ENCODE peak calls at places on chromosomes 13 and 19, in ten cellular contexts. X, N, E, U, R, T, I, J, H and C are unnamed samples.

GRCh38 chr13:110957181-110957884 is 42.5 kb upstream of the ANKRD10 start:
- DNase-seq in X (no peak), N (no peak), E (no peak), U (no peak), R (no peak), T (no peak), I (no peak), J (no peak), H (no peak), C (no peak)

GRCh38 chr19:2077833-2078619 is 18.1 kb downstream of the MOB3A start:
- DNase-seq in X (no peak), N (no peak), E (no peak), U (no peak), R (no peak), T (peak), I (no peak), J (peak), H (no peak), C (no peak)

GRCh38 chr19:51687791-51688664 is 5.1 kb upstream of the SPACA6 start:
- DNase-seq in X (peak), N (peak), E (no peak), U (peak), R (no peak), T (peak), I (peak), J (no peak), H (peak), C (no peak)

GRCh38 chr13:30338952-30339351 is 31.6 kb upstream of the KATNAL1 start:
- DNase-seq in X (no peak), N (no peak), E (no peak), U (no peak), R (no peak), T (no peak), I (no peak), J (no peak), H (no peak), C (no peak)

GRCh38 chr19:43622956-43623355 is 3.5 kb upstream of the ZNF428 start:
- DNase-seq in X (no peak), N (no peak), E (no peak), U (no peak), R (no peak), T (no peak), I (no peak), J (no peak), H (no peak), C (no peak)

GRCh38 chr13:40026174-40026585 is 370.7 kb downstream of the COG6 start:
- DNase-seq in X (no peak), N (no peak), E (no peak), U (no peak), R (no peak), T (no peak), I (no peak), J (peak), H (no peak), C (no peak)

GRCh38 chr19:2048959-2049740 is 1.9 kb downstream of the MKNK2 start:
- DNase-seq in X (no peak), N (peak), E (no peak), U (peak), R (peak), T (peak), I (no peak), J (peak), H (no peak), C (no peak)

GRCh38 chr13:94988654-94989053 is 276.3 kb upstream of the SOX21 start:
- DNase-seq in X (no peak), N (no peak), E (no peak), U (no peak), R (no peak), T (no peak), I (no peak), J (no peak), H (no peak), C (no peak)

GRCh38 chr19:12825259-12826131 is 8.9 kb downstream of the RTBDN start:
- DNase-seq in X (peak), N (no peak), E (no peak), U (no peak), R (no peak), T (no peak), I (no peak), J (no peak), H (no peak), C (no peak)

GRCh38 chr13:31227063-31227462 is 27.3 kb downstream of the B3GLCT start:
- DNase-seq in X (no peak), N (no peak), E (no peak), U (no peak), R (no peak), T (no peak), I (no peak), J (no peak), H (no peak), C (no peak)

GRCh38 chr13:97353927-97354326 is 80.0 kb upstream of the RAP2A start:
- DNase-seq in X (no peak), N (no peak), E (no peak), U (no peak), R (no peak), T (no peak), I (no peak), J (no peak), H (no peak), C (no peak)

GRCh38 chr19:34357431-34357830 is 7.6 kb upstream of the GPI start:
- DNase-seq in X (no peak), N (no peak), E (no peak), U (no peak), R (no peak), T (peak), I (no peak), J (no peak), H (no peak), C (no peak)

GRCh38 chr13:40666058-40666904 is at the start of gene FOXO1:
- DNase-seq in X (peak), N (peak), E (peak), U (peak), R (peak), T (peak), I (peak), J (peak), H (peak), C (peak)

GRCh38 chr13:20815469-20815868 is 41.7 kb upstream of the EEF1AKMT1 start:
- DNase-seq in X (no peak), N (no peak), E (no peak), U (no peak), R (no peak), T (no peak), I (no peak), J (no peak), H (no peak), C (no peak)

GRCh38 chr13:111895896-111896821 is 170.8 kb upstream of the SOX1 start:
- DNase-seq in X (no peak), N (no peak), E (no peak), U (no peak), R (peak), T (no peak), I (no peak), J (no peak), H (no peak), C (no peak)

GRCh38 chr19:28553764-28554163 is 659.2 kb downstream of the UQCRFS1 start:
- DNase-seq in X (no peak), N (no peak), E (no peak), U (no peak), R (no peak), T (no peak), I (no peak), J (no peak), H (no peak), C (no peak)

GRCh38 chr13:89695343-89696257 is 1651.9 kb upstream of the MIR17HG start:
- DNase-seq in X (peak), N (no peak), E (no peak), U (no peak), R (no peak), T (no peak), I (no peak), J (no peak), H (peak), C (peak)

GRCh38 chr13:50016421-50016820 is 1.2 kb downstream of the KCNRG start:
- DNase-seq in X (no peak), N (no peak), E (no peak), U (no peak), R (no peak), T (no peak), I (no peak), J (no peak), H (no peak), C (no peak)

GRCh38 chr13:51739403-51740112 is 64.4 kb downstream of the DHRS12 start:
- DNase-seq in X (no peak), N (peak), E (no peak), U (no peak), R (no peak), T (peak), I (no peak), J (no peak), H (no peak), C (no peak)

GRCh38 chr19:36918090-36918489 is 2.0 kb downstream of the ZNF568 start:
- DNase-seq in X (no peak), N (no peak), E (no peak), U (no peak), R (no peak), T (no peak), I (no peak), J (no peak), H (no peak), C (no peak)

GRCh38 chr13:50071399-50071798 is 56.2 kb downstream of the KCNRG start:
- DNase-seq in X (no peak), N (no peak), E (no peak), U (no peak), R (no peak), T (no peak), I (no peak), J (no peak), H (no peak), C (no peak)

GRCh38 chr13:113853518-113854237 is 10.2 kb downstream of the GAS6 start:
- DNase-seq in X (no peak), N (no peak), E (no peak), U (peak), R (no peak), T (peak), I (peak), J (no peak), H (no peak), C (no peak)
- H3K27ac ChIP-seq in X (no peak), N (no peak), E (no peak), U (peak), R (peak), T (peak), I (peak), J (no peak), H (peak), C (peak)

GRCh38 chr19:4388171-4389063 is 11.9 kb downstream of the SH3GL1 start:
- DNase-seq in X (no peak), N (no peak), E (no peak), U (peak), R (no peak), T (peak), I (peak), J (no peak), H (no peak), C (peak)
- H3K27ac ChIP-seq in X (peak), N (peak), E (peak), U (peak), R (no peak), T (peak), I (peak), J (no peak), H (peak), C (no peak)

GRCh38 chr19:19232231-19232630 is 20.5 kb downstream of the NCAN start:
- DNase-seq in X (no peak), N (no peak), E (no peak), U (no peak), R (no peak), T (no peak), I (no peak), J (no peak), H (no peak), C (no peak)
- H3K27ac ChIP-seq in X (no peak), N (no peak), E (no peak), U (no peak), R (no peak), T (no peak), I (no peak), J (no peak), H (no peak), C (no peak)

DNA sequence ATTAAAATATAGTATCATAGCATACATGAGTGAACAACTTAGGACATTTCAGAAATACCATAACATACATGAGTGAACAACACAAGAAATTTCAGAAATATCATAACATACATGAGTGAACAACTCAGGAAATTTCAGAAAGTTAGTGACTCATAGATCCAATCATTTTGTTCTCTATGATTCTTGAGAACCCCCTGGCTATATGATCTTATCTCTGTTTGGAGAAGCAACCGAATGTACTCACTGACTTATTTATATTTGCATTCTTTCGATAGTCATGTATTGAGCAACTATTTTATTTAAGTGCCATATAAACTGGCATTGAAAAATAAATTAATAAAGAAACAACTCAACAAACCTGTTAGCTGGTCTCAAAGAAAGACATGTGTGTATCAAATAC is 251.1 kb downstream of the EFNB2 start:
- DNase-seq in X (no peak), N (no peak), E (no peak), U (no peak), R (no peak), T (no peak), I (no peak), J (no peak), H (peak), C (no peak)
- H3K27ac ChIP-seq in X (no peak), N (no peak), E (no peak), U (no peak), R (no peak), T (no peak), I (no peak), J (no peak), H (no peak), C (no peak)

GRCh38 chr13:25064396-25064795 is 31.5 kb upstream of the PABPC3 start:
- DNase-seq in X (no peak), N (no peak), E (no peak), U (no peak), R (no peak), T (no peak), I (no peak), J (no peak), H (no peak), C (no peak)
- H3K27ac ChIP-seq in X (no peak), N (no peak), E (no peak), U (no peak), R (no peak), T (no peak), I (no peak), J (no peak), H (no peak), C (no peak)

GRCh38 chr19:49097453-49098288 is 12.4 kb downstream of the SNRNP70 start:
- DNase-seq in X (peak), N (peak), E (no peak), U (peak), R (peak), T (peak), I (peak), J (peak), H (peak), C (peak)
- H3K27ac ChIP-seq in X (no peak), N (peak), E (no peak), U (no peak), R (no peak), T (peak), I (no peak), J (no peak), H (peak), C (no peak)

GRCh38 chr13:76715621-76716020 is 170.6 kb downstream of the KCTD12 start:
- DNase-seq in X (no peak), N (no peak), E (no peak), U (no peak), R (no peak), T (no peak), I (no peak), J (no peak), H (no peak), C (no peak)
- H3K27ac ChIP-seq in X (no peak), N (no peak), E (no peak), U (no peak), R (no peak), T (no peak), I (peak), J (no peak), H (no peak), C (no peak)

DNA sequence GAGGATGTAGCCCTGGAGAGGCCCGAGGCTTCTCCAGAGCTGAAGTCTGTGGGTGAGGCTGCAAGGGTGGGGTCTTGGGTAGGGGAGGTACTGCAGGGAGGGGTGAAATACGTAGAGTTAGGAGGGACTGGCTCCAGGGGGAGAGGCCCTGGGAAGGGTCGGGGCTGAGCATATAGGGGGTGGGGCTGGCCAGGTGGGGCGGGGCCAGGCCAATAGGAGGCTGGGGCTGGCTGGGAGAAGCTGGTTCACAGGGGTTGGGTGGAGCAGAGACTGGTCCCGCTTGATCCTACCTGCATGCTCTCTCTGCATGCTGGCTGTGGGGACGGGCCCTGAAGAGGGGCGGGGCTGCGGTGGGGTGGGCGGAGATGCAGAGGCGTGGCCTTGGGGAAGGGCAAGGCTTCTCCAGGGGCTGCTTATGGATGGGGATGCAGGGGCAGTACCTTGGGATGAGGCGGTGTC is 51.9 kb downstream of the CELF5 start:
- DNase-seq in X (no peak), N (no peak), E (no peak), U (peak), R (peak), T (no peak), I (no peak), J (no peak), H (peak), C (no peak)
- H3K27ac ChIP-seq in X (no peak), N (no peak), E (no peak), U (no peak), R (no peak), T (no peak), I (no peak), J (no peak), H (peak), C (no peak)

GRCh38 chr13:99227331-99227900 is 26.8 kb downstream of the UBAC2 start:
- DNase-seq in X (no peak), N (no peak), E (no peak), U (no peak), R (no peak), T (no peak), I (no peak), J (no peak), H (no peak), C (no peak)
- H3K27ac ChIP-seq in X (no peak), N (no peak), E (no peak), U (no peak), R (no peak), T (peak), I (peak), J (no peak), H (no peak), C (no peak)

DNA sequence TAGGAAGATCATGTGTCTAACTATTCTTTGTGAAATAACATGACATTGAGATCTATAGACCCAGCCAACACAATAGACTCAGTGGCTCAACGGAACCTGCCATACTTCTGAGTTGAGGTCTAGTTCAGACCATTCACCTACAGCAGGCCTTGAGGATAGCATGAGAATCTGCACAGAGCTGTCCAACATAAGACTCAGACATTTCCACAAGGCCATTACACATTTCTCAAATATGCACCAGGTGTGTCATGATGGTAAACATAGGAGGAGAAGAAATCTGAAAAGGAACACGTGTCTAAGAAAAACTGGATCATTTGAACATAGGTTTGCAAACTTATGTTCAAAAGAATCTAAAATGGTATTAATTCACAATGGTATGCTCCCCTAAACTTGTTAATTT is 421.4 kb downstream of the SLITRK6 start:
- DNase-seq in X (no peak), N (no peak), E (no peak), U (no peak), R (no peak), T (no peak), I (no peak), J (no peak), H (peak), C (no peak)
- H3K27ac ChIP-seq in X (no peak), N (no peak), E (no peak), U (no peak), R (no peak), T (no peak), I (no peak), J (no peak), H (no peak), C (no peak)